ENCODE peak calls at places on chromosomes 1 and 21, in four cellular contexts. N is endothelial cell, X is ascending aorta, E is AG04450. F is an unnamed sample.

GRCh38 chr1:205631010-205631726 is 643 bp downstream of the ELK4 start:
- DNase-seq in E (peak), N (peak), X (peak), F (peak)

GRCh38 chr1:66695121-66695520 is 57.1 kb upstream of the DYNLT5 start:
- DNase-seq in X (no peak), E (no peak), N (no peak), F (no peak)

GRCh38 chr1:41880261-41880660 is 38.5 kb downstream of the HIVEP3 start:
- DNase-seq in N (no peak), X (no peak), E (no peak), F (no peak)

GRCh38 chr21:32070693-32071330 is 198.0 kb downstream of the HUNK start:
- DNase-seq in E (no peak), N (no peak), X (no peak), F (no peak)

GRCh38 chr1:182101415-182102041 is 40.0 kb upstream of the ZNF648 start:
- DNase-seq in X (no peak), E (no peak), N (no peak), F (no peak)

GRCh38 chr1:89724369-89725015 is 91.6 kb downstream of the LRRC8C start:
- DNase-seq in N (no peak), X (no peak), E (no peak), F (no peak)

GRCh38 chr1:172180886-172181285 is 239.6 kb upstream of the C1orf105 start:
- DNase-seq in X (peak), E (no peak), N (no peak), F (no peak)

GRCh38 chr1:108732398-108732797 is 14.1 kb upstream of the STXBP3 start:
- DNase-seq in N (no peak), E (no peak), X (no peak), F (no peak)

GRCh38 chr1:21149862-21150432 is 26.8 kb downstream of the EIF4G3 start:
- DNase-seq in X (no peak), E (peak), N (peak), F (no peak)

GRCh38 chr1:221089273-221089672 is 210.0 kb downstream of the HLX start:
- DNase-seq in E (no peak), N (no peak), X (no peak), F (no peak)

GRCh38 chr1:217343907-217344306 is 287.0 kb downstream of the GPATCH2 start:
- DNase-seq in E (no peak), N (no peak), X (no peak), F (no peak)

GRCh38 chr21:35674895-35675470 is 385.3 kb downstream of the SETD4 start:
- DNase-seq in E (no peak), X (no peak), N (no peak), F (no peak)

GRCh38 chr1:197695961-197696360 is 79.3 kb downstream of the DENND1B start:
- DNase-seq in X (no peak), E (no peak), N (no peak), F (no peak)

GRCh38 chr1:161740871-161741270 is 8.7 kb upstream of the DUSP12 start:
- DNase-seq in N (no peak), E (no peak), X (no peak), F (no peak)

GRCh38 chr1:214102907-214103306 is 115.1 kb downstream of the PROX1 start:
- DNase-seq in N (no peak), X (no peak), E (peak), F (no peak)

GRCh38 chr1:108819878-108820277 is 37.0 kb downstream of the AKNAD1 start:
- DNase-seq in E (no peak), N (no peak), X (no peak), F (no peak)

GRCh38 chr1:53188099-53188498 is 8.5 kb upstream of the CPT2 start:
- DNase-seq in X (no peak), E (no peak), N (no peak), F (no peak)

GRCh38 chr1:44029911-44030605 is 1.2 kb downstream of the SLC6A9 start:
- DNase-seq in E (peak), X (peak), N (peak), F (peak)

GRCh38 chr1:223846668-223847007 is 891 bp upstream of the TP53BP2 start:
- DNase-seq in E (no peak), N (peak), X (no peak), F (no peak)

GRCh38 chr1:11198257-11198656 is 9.1 kb downstream of the ANGPTL7 start:
- DNase-seq in X (no peak), E (no peak), N (no peak), F (no peak)

GRCh38 chr21:45420061-45420521 is 15.1 kb downstream of the COL18A1 start:
- DNase-seq in E (no peak), N (no peak), X (no peak), F (no peak)

GRCh38 chr1:200862713-200863415 is 9.9 kb upstream of the GPR25 start:
- DNase-seq in N (no peak), E (no peak), X (no peak), F (no peak)

GRCh38 chr1:56187410-56187809 is 392.0 kb downstream of the PLPP3 start:
- DNase-seq in X (no peak), E (no peak), N (no peak), F (no peak)

GRCh38 chr21:23131177-23131576 is 2133.0 kb downstream of the NCAM2 start:
- DNase-seq in X (no peak), E (no peak), N (no peak), F (no peak)

DNA sequence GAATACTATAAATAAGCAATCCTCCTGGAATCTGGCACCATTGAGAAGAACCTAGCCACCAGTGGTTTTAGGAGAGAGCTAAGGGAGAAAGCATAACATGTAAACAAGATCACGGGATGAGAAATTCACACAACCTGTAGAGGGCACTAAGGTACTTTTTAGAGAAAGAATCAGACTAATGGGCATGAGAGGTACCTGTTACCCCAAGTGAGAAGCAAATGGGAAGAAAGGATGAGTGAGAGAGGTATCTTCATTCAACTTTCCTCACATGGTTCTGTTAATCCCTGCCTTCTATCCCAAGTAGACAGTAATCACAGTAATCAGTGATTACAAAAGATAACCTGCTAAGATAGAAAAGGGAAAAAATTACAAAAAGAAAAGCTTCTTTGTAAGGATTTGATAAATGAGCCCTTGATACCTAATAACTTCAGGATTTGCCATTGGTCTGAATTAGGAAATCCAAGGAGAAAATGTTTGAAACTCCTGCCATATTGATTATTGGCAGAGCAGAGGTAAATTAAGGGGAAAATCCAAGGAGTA is 251.1 kb upstream of the ADGRL2 start:
- DNase-seq in E (peak), X (no peak), N (no peak), F (no peak)
- TF ChIP-seq CTCF in E (peak), X (no peak), N (peak), F (no peak)

GRCh38 chr1:229156819-229157218 is 114.1 kb upstream of the RAB4A start:
- DNase-seq in E (no peak), N (peak), X (peak), F (no peak)
- TF ChIP-seq CTCF in E (peak), N (peak), X (peak), F (no peak)

DNA sequence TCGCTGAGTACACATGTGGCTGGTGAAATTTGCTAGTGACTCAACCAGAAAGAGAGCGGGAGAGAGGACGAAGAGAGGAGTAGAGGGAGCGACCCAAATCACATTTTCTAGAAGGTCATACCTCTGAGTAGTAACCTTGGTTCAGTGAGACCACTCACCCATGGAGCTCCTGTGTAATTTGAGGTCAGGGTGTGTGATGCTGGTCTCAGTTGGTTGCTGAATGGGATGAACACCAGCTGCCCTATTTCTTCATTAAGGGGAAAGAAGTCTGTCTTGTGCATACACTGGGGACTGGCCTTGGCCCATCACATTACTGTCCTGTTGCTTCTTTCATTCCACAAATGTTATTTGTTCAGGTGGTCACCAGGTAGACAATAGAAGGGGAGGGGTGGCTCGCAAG is 234.5 kb downstream of the KCNJ6 start:
- DNase-seq in N (no peak), X (no peak), E (no peak), F (no peak)
- TF ChIP-seq CTCF in N (no peak), X (no peak), E (no peak), F (no peak)

GRCh38 chr1:235127774-235128452 is 724 bp downstream of the TOMM20 start:
- DNase-seq in N (no peak), X (no peak), E (no peak), F (no peak)

GRCh38 chr1:235129774-235130570 is 1.3 kb upstream of the TOMM20 start:
- DNase-seq in E (no peak), X (no peak), N (no peak), F (no peak)

GRCh38 chr1:235127203-235127602 is 1.4 kb downstream of the TOMM20 start:
- DNase-seq in X (no peak), E (no peak), N (no peak), F (no peak)

GRCh38 chr1:235130766-235131270 is 2.2 kb upstream of the TOMM20 start:
- DNase-seq in E (no peak), X (no peak), N (no peak), F (no peak)

GRCh38 chr1:235128453-235129328 is at the start of gene TOMM20:
- DNase-seq in X (peak), N (peak), E (peak), F (peak)
- TF ChIP-seq CTCF in X (no peak), N (no peak), E (no peak), F (no peak)

GRCh38 chr1:152348447-152348846 is 11.4 kb downstream of the FLG2 start:
- DNase-seq in E (no peak), N (no peak), X (no peak), F (no peak)
- TF ChIP-seq CTCF in E (no peak), N (no peak), X (no peak), F (no peak)

GRCh38 chr1:15427280-15427666 is 11.0 kb upstream of the CTRC start:
- DNase-seq in X (no peak), N (no peak), E (no peak), F (no peak)

GRCh38 chr1:15425521-15425920 is 12.7 kb upstream of the CTRC start:
- DNase-seq in E (no peak), X (no peak), N (no peak), F (no peak)

GRCh38 chr1:15424981-15425380 is 13.3 kb upstream of the CTRC start:
- DNase-seq in X (no peak), N (no peak), E (no peak), F (no peak)

GRCh38 chr1:15425961-15426360 is 12.3 kb upstream of the CTRC start:
- DNase-seq in N (no peak), E (no peak), X (no peak), F (no peak)

GRCh38 chr1:15426492-15427279 is 11.6 kb upstream of the CTRC start:
- DNase-seq in X (no peak), E (no peak), N (no peak), F (no peak)
- TF ChIP-seq CTCF in X (no peak), E (peak), N (no peak), F (no peak)

GRCh38 chr1:156801409-156802121 is 15.1 kb downstream of the SH2D2A start:
- DNase-seq in X (no peak), N (no peak), E (no peak), F (no peak)
- TF ChIP-seq CTCF in X (no peak), N (no peak), E (peak), F (no peak)

GRCh38 chr1:208167229-208167869 is 76.8 kb downstream of the PLXNA2 start:
- DNase-seq in N (no peak), E (no peak), X (no peak), F (no peak)
- TF ChIP-seq CTCF in N (no peak), E (no peak), X (no peak), F (no peak)

F was measured in omental fat pad.